ENCODE peak calls at places on chromosomes 16 and 17, in six cellular contexts. Z, H, G, B, R and W are unnamed samples.

GRCh38 chr17:76262732-76263344 is 2.3 kb upstream of the UBALD2 start:
- DNase-seq in Z (peak), H (peak), G (no peak), B (no peak), R (no peak), W (no peak)

GRCh38 chr17:77471984-77472836 is 331.4 kb downstream of the SEC14L1 start:
- DNase-seq in Z (peak), H (no peak), G (no peak), B (peak), R (peak), W (peak)

GRCh38 chr16:68520649-68521086 is 18.4 kb upstream of the ZFP90 start:
- DNase-seq in Z (peak), H (peak), G (peak), B (peak), R (peak), W (peak)

GRCh38 chr16:3771513-3771912 is 54.2 kb upstream of the TRAP1 start:
- DNase-seq in Z (no peak), H (no peak), G (no peak), B (no peak), R (no peak), W (no peak)

GRCh38 chr17:47717845-47718621 is 15.0 kb upstream of the TBX21 start:
- DNase-seq in Z (no peak), H (no peak), G (no peak), B (peak), R (no peak), W (no peak)

GRCh38 chr16:15833551-15833950 is 23.3 kb downstream of the MYH11 start:
- DNase-seq in Z (no peak), H (no peak), G (no peak), B (no peak), R (no peak), W (no peak)

GRCh38 chr16:24009955-24010354 is 174.2 kb downstream of the PRKCB start:
- DNase-seq in Z (no peak), H (no peak), G (no peak), B (no peak), R (no peak), W (no peak)

GRCh38 chr16:88914750-88915368 is 48.4 kb upstream of the PABPN1L start:
- DNase-seq in Z (no peak), H (no peak), G (no peak), B (peak), R (no peak), W (no peak)

GRCh38 chr16:3825103-3825502 is 55.4 kb downstream of the CREBBP start:
- DNase-seq in Z (no peak), H (no peak), G (no peak), B (no peak), R (no peak), W (no peak)

GRCh38 chr17:41538565-41538991 is 10.5 kb upstream of the KRT19 start:
- DNase-seq in Z (no peak), H (no peak), G (no peak), B (no peak), R (no peak), W (no peak)

GRCh38 chr17:58753026-58753425 is 2.6 kb upstream of the PPM1E start:
- DNase-seq in Z (no peak), H (no peak), G (no peak), B (no peak), R (no peak), W (no peak)

GRCh38 chr17:51029568-51030463 is 90.9 kb downstream of the SPAG9 start:
- DNase-seq in Z (no peak), H (no peak), G (no peak), B (no peak), R (no peak), W (no peak)

GRCh38 chr16:71557954-71558582 is 18.8 kb downstream of the TAT start:
- DNase-seq in Z (no peak), H (no peak), G (no peak), B (no peak), R (no peak), W (no peak)

GRCh38 chr17:76261421-76262215 is 3.5 kb upstream of the UBALD2 start:
- DNase-seq in Z (no peak), H (no peak), G (no peak), B (no peak), R (no peak), W (no peak)

GRCh38 chr17:13538841-13539411 is 62.8 kb downstream of the HS3ST3A1 start:
- DNase-seq in Z (no peak), H (no peak), G (no peak), B (no peak), R (no peak), W (no peak)

GRCh38 chr16:59698341-59698979 is 964.3 kb upstream of the GOT2 start:
- DNase-seq in Z (no peak), H (no peak), G (no peak), B (peak), R (no peak), W (no peak)

GRCh38 chr16:58589311-58589890 is 40.2 kb downstream of the CNOT1 start:
- DNase-seq in Z (no peak), H (no peak), G (no peak), B (no peak), R (no peak), W (no peak)

GRCh38 chr17:83173997-83174858 is 94.8 kb downstream of the METRNL start:
- DNase-seq in Z (peak), H (no peak), G (no peak), B (no peak), R (no peak), W (no peak)

GRCh38 chr17:37393352-37393751 is 13.3 kb downstream of the ACACA start:
- DNase-seq in Z (no peak), H (no peak), G (no peak), B (no peak), R (no peak), W (no peak)

GRCh38 chr16:48354877-48355585 is 30.2 kb downstream of the SIAH1 start:
- DNase-seq in Z (no peak), H (no peak), G (no peak), B (no peak), R (no peak), W (no peak)

GRCh38 chr17:4499431-4500187 is 928 bp downstream of the SPNS2 start:
- DNase-seq in Z (no peak), H (peak), G (no peak), B (peak), R (peak), W (peak)

GRCh38 chr17:8681175-8681949 is 50.8 kb upstream of the MYH10 start:
- DNase-seq in Z (peak), H (no peak), G (no peak), B (no peak), R (no peak), W (no peak)

GRCh38 chr17:50180593-50180992 is 14.8 kb downstream of the SGCA start:
- DNase-seq in Z (no peak), H (no peak), G (no peak), B (no peak), R (no peak), W (no peak)

GRCh38 chr17:36602030-36602737 is 801 bp downstream of the MRM1 start:
- DNase-seq in Z (peak), H (no peak), G (peak), B (peak), R (peak), W (no peak)

GRCh38 chr16:75909746-75910145 is 183.5 kb upstream of the CPHXL start:
- DNase-seq in Z (no peak), H (no peak), G (no peak), B (no peak), R (no peak), W (no peak)

GRCh38 chr16:57537596-57538234 is 1.3 kb upstream of the CCDC102A start:
- DNase-seq in Z (no peak), H (no peak), G (no peak), B (no peak), R (no peak), W (no peak)

GRCh38 chr16:9518054-9518453 is 426.6 kb downstream of the HAPSTR1 start:
- DNase-seq in Z (no peak), H (no peak), G (no peak), B (no peak), R (no peak), W (no peak)

GRCh38 chr16:86378831-86379504 is 131.4 kb upstream of the FOXF1 start:
- DNase-seq in Z (no peak), H (no peak), G (no peak), B (no peak), R (no peak), W (no peak)

GRCh38 chr17:75271955-75272847 is 1.2 kb upstream of the MIF4GD start:
- DNase-seq in Z (peak), H (no peak), G (no peak), B (peak), R (peak), W (peak)

GRCh38 chr17:41492771-41493170 is 3.1 kb upstream of the KRT36 start:
- DNase-seq in Z (peak), H (no peak), G (no peak), B (peak), R (no peak), W (no peak)

GRCh38 chr16:6704306-6704705 is 628.3 kb upstream of the RBFOX1 start:
- DNase-seq in Z (no peak), H (no peak), G (no peak), B (no peak), R (no peak), W (no peak)

GRCh38 chr16:79659352-79659751 is 58.8 kb upstream of the MAF start:
- DNase-seq in Z (no peak), H (no peak), G (no peak), B (no peak), R (no peak), W (no peak)